ENCODE peak calls at places on chromosomes 7 and 10, in seven cellular contexts. O is activated CD4-positive, alpha-beta T cell treated with anti-CD3 and anti-CD28 coated beads for 24 hours; I is kidney glomerular epithelial cell; J is CD4-positive, alpha-beta T cell; W is fibroblast of the aortic adventitia; B is SK-N-SH; C is M059J. M is an unnamed sample.

GRCh38 chr10:25501912-25502311 is 327.1 kb downstream of the GPR158 start:
- DNase-seq in C (no peak), I (no peak), J (no peak), W (peak; percentile 49), O (no peak), B (no peak), M (no peak)

GRCh38 chr10:133388265-133388972 is 5.5 kb upstream of the MTG1 start:
- DNase-seq in B (no peak), C (no peak), W (no peak), J (no peak), I (no peak), O (no peak), M (no peak)

GRCh38 chr7:613442-614140 is 93.9 kb upstream of the PDGFA start:
- DNase-seq in I (no peak), W (no peak), O (no peak), B (no peak), C (no peak), J (no peak), M (peak; percentile 34)

GRCh38 chr7:134452419-134452827 is 6.5 kb downstream of the AKR1B1 start:
- DNase-seq in W (no peak), B (no peak), O (no peak), J (no peak), I (peak; percentile 61), C (peak; percentile 52), M (no peak)

GRCh38 chr7:7869036-7869435 is 99.6 kb upstream of the GLCCI1 start:
- DNase-seq in J (no peak), O (no peak), B (peak; percentile 42), W (peak; percentile 18), C (no peak), I (no peak), M (no peak)

GRCh38 chr10:123428302-123428701 is 237.9 kb upstream of the GPR26 start:
- DNase-seq in I (no peak), C (no peak), W (no peak), B (no peak), J (no peak), O (no peak), M (no peak)

GRCh38 chr7:141585592-141586510 is 34.6 kb downstream of the AGK start:
- DNase-seq in J (no peak), I (peak; percentile 85), O (peak; percentile 33), B (no peak), C (peak; percentile 96), W (peak; percentile 77), M (peak; percentile 52)

GRCh38 chr10:46514899-46515298 is 41.6 kb downstream of the GPRIN2 start:
- DNase-seq in O (no peak), W (no peak), I (no peak), C (no peak), J (no peak), B (no peak), M (no peak)

GRCh38 chr10:8794860-8795259 is 740.4 kb downstream of the GATA3 start:
- DNase-seq in W (no peak), I (no peak), J (no peak), B (no peak), O (no peak), C (no peak), M (no peak)

GRCh38 chr10:129501652-129502436 is 34.8 kb downstream of the MGMT start:
- DNase-seq in B (no peak), C (no peak), J (no peak), O (no peak), W (no peak), I (no peak), M (no peak)